ENCODE peak calls at places on chromosomes 7 and 10, in five cellular contexts. H, C, R, A and Q are unnamed samples.

GRCh38 chr7:104971290-104972071 is 42.5 kb upstream of the KMT2E start:
- DNase-seq in A (no peak), H (no peak), C (peak), R (no peak), Q (no peak)

GRCh38 chr10:112716924-112717348 is 233.1 kb upstream of the TCF7L2 start:
- DNase-seq in A (peak), H (peak), C (peak), R (no peak), Q (no peak)

GRCh38 chr10:100872034-100872791 is 40.5 kb upstream of the SLF2 start:
- DNase-seq in A (peak), C (no peak), R (peak), H (peak), Q (no peak)

GRCh38 chr7:119482209-119482608 is 790.8 kb upstream of the KCND2 start:
- DNase-seq in C (peak), H (peak), R (peak), A (peak), Q (peak)

GRCh38 chr7:140983802-140984201 is 30.9 kb downstream of the MRPS33 start:
- DNase-seq in R (peak), A (peak), H (no peak), C (no peak), Q (no peak)

GRCh38 chr10:47349941-47350371 is 1.8 kb downstream of the RBP3 start:
- DNase-seq in A (no peak), R (no peak), H (no peak), C (no peak), Q (no peak)

GRCh38 chr10:131444862-131445461 is 133.4 kb upstream of the TCERG1L start:
- DNase-seq in C (no peak), A (no peak), H (no peak), R (no peak), Q (no peak)

GRCh38 chr10:18446205-18446604 is 205.2 kb downstream of the NSUN6 start:
- DNase-seq in C (no peak), R (no peak), H (no peak), A (no peak), Q (no peak)

GRCh38 chr10:99756158-99756557 is 24.1 kb downstream of the CUTC start:
- DNase-seq in R (no peak), C (no peak), A (no peak), H (no peak), Q (no peak)

GRCh38 chr7:92611735-92612134 is 21.5 kb upstream of the FAM133B start:
- DNase-seq in R (no peak), C (no peak), A (no peak), H (no peak), Q (no peak)

GRCh38 chr7:92612501-92612900 is 22.3 kb upstream of the FAM133B start:
- DNase-seq in R (no peak), A (no peak), C (no peak), H (no peak), Q (no peak)

GRCh38 chr7:92614586-92615237 is 24.5 kb upstream of the FAM133B start:
- DNase-seq in R (no peak), H (no peak), A (no peak), C (no peak), Q (no peak)

GRCh38 chr7:92613214-92613613 is 23.0 kb upstream of the FAM133B start:
- DNase-seq in C (no peak), A (no peak), R (no peak), H (no peak), Q (no peak)

DNA sequence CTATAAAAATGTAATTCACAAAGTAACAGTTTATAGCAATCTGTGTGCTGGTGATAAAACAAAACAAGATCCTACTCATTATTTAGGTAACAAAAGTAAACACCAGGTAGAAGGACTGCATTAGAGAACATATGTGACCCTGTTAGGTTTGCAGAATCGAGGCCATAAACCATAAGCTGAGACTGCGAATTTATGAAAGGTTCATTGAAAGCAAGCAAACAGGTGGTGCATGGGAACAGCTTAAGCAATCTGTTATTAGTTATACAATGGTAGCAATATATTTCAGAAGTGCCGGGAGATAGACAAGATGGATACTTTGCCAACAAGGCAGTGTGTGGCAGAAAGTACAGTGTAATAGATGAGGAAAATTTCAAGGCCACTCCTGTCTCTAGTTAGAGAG is 23.5 kb upstream of the FAM133B start:
- DNase-seq in R (no peak), C (no peak), A (no peak), H (no peak), Q (no peak)
- H3K27ac ChIP-seq in R (no peak), C (no peak), A (no peak), H (no peak), Q (no peak)

GRCh38 chr7:155381852-155382801 is 75.8 kb upstream of the EN2 start:
- DNase-seq in R (no peak), H (peak), A (no peak), C (no peak), Q (no peak)

GRCh38 chr7:155380986-155381851 is 76.7 kb upstream of the EN2 start:
- DNase-seq in H (peak), C (no peak), R (no peak), A (no peak), Q (no peak)

GRCh38 chr7:155378959-155379871 is 78.7 kb upstream of the EN2 start:
- DNase-seq in C (no peak), A (no peak), H (no peak), R (no peak), Q (no peak)

GRCh38 chr7:155378580-155378934 is 79.4 kb upstream of the EN2 start:
- DNase-seq in A (no peak), R (no peak), H (no peak), C (no peak), Q (no peak)

DNA sequence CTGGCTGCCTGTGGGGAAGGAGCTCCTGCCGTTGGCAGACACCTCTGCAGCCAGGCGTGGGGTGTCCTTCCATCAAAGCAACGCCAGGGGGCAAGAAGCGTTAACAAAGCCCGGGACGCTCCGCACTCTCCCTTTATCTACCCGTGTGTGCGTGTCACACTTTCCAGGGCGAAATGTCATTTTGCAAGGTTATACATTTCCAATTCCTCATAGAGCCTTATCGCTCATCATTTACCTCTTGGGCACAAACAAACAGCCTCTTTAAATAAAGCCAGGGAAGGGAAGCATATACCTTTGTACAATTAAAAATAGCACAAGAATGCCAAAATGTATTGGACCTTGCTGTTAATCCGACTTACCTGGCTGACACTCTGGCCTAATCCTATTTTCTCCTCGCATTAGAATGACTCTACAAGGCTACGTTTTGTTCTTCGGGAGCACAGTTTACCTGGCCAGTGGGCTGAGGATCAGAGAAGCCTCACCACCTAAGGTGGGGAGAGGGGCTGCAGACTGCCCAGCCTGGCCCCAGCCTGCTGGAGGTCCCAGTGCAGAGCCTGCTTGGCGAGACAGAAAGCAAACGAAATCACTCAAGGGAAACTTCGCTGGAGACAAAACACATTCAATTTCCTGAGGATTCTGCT is 77.6 kb upstream of the EN2 start:
- DNase-seq in H (peak), A (peak), R (peak), C (peak), Q (no peak)
- TF ChIP-seq JUND in H (no peak), A (no peak), R (peak), C (no peak), Q (no peak)

GRCh38 chr10:60236869-60237524 is 152.7 kb downstream of the ANK3 start:
- DNase-seq in H (no peak), A (no peak), C (no peak), R (no peak), Q (peak)
- H3K27ac ChIP-seq in H (no peak), A (no peak), C (no peak), R (no peak), Q (peak)

GRCh38 chr10:70738425-70739121 is 46.6 kb downstream of the TBATA start:
- DNase-seq in R (peak), C (no peak), A (no peak), H (no peak), Q (no peak)
- TF ChIP-seq JUND in R (no peak), C (no peak), A (no peak), H (no peak), Q (no peak)

DNA sequence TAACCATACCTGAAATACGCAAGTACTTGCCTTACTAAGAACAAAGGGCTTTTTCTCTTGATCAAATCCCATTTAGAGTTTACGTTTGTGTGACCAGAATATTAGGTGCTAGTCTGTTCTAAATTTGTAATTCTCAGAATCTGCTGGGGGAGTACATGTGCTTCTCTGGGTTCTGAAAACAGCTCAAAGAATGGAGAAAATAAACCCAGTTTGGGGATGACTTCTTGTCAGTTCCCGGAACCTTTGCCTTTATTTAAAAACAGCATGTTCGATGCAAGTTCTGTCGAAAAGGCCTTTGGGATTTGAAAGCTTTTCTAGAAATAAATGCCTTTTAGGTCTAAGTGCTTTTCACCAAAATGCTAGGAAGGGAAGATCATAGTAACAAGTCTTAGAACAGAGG is 147.0 kb downstream of the ARID5B start:
- DNase-seq in A (no peak), C (no peak), H (no peak), R (no peak), Q (no peak)
- H3K27ac ChIP-seq in A (no peak), C (peak), H (no peak), R (no peak), Q (peak)

GRCh38 chr7:12623885-12624498 is 53.5 kb downstream of the SCIN start:
- DNase-seq in C (no peak), H (no peak), R (peak), A (peak), Q (no peak)
- TF ChIP-seq JUND in C (no peak), H (no peak), R (no peak), A (no peak), Q (no peak)

DNA sequence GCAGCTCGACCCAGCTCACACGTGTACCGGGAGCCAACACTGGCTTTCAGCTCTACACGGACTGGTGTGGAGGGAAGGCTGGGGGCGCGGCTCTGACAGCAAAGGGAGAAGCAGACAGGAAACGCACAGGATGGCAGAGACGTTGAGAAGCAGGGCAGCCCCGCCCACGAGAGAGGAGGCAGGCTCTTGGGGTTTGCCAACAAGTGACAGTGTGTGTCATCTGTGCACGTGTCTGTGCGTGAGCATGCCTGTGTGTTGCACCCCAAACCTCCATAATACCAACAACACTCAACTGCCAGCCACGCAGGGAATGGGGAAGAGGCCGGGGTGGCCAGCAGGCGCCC is 64.4 kb upstream of the PDGFA start:
- DNase-seq in A (no peak), C (no peak), R (no peak), H (no peak), Q (no peak)
- H3K27ac ChIP-seq in A (no peak), C (no peak), R (no peak), H (no peak), Q (no peak)

DNA sequence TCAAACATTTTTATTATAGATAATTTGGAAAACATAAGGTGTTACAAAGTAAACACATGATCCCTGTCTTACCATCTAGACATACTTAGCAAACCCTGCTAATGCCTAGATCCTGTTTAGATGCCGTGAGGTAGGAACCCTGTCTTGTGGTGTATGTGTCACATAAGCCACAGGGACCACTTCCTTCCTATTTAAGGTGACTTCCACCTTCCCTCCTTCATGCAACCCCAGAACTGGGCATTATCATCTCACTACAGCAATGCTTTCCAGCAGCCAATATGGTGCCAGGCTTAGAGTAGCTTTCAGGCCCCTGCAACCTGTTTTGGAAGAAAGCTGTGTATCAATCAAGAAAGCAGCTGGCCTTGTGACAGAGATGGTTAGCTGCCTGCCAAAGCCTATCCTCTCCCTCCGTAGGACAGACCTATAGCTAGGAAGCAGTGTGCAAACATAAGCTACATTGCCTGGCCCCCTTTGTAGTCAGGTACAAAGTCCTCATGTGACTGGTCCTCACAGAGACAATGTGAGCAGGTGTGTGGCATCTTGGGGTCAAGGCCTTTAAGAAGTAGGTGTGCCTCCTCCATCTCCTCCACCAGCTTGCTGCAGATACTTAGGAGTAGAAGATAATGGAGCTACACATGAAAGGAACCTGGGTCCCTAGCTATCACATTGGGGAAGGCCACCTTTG is 146.8 kb downstream of the SPAG6 start:
- DNase-seq in R (no peak), A (no peak), H (no peak), C (no peak), Q (no peak)
- TF ChIP-seq JUND in R (no peak), A (no peak), H (no peak), C (no peak), Q (no peak)

DNA sequence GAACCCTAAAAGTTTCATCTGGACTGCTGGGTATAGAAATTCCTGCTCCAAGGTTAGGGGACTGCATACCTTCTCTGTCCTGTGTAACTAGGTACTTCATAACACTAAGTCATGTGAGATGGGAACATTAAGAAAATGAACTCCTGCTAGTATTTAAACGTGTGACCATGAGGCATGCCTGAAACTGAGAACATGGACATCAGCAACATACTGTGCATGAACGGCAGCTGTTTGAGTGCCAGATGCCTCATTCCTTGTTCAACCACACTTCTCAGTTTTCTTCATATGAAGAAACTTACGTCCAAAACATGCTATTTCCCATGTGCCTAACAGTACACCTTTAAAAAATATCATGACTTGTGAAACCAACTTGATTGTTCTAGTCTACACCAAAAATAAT is 88.5 kb downstream of the CREM start:
- DNase-seq in H (no peak), R (no peak), C (no peak), A (no peak), Q (no peak)
- H3K27ac ChIP-seq in H (no peak), R (no peak), C (no peak), A (no peak), Q (no peak)